ENCODE peak calls at places on chromosomes 6 and 20, in nine cellular contexts. O is fibroblast of lung; T is T follicular helper cell; A is iPS-NIHi11; C is IMR-90; H is dorsolateral prefrontal cortex; F is cardiac fibroblast; K is stimulated activated CD4-positive, alpha-beta T cell treated with anti-CD3 and anti-CD28 coated beads, Interleukin-12 subunit alpha, Interleukin-12 subunit beta, amount 100 ng/mL, for 48 hours; S is DND-41. U is an unnamed sample.

GRCh38 chr6:127618729-127619128 is 41.8 kb downstream of the C6orf58 start:
- DNase-seq in O (no peak), T (no peak), A (no peak), C (peak), H (no peak), F (peak), K (no peak), S (no peak), U (no peak)

GRCh38 chr6:155970878-155971702 is 515.5 kb upstream of the NOX3 start:
- DNase-seq in O (no peak), T (no peak), A (no peak), C (no peak), H (no peak), F (no peak), K (no peak), S (no peak), U (peak)

GRCh38 chr6:42710316-42710715 is 12.1 kb downstream of the PRPH2 start:
- DNase-seq in O (peak), T (no peak), A (peak), C (peak), H (no peak), F (peak), K (no peak), S (no peak), U (no peak)

GRCh38 chr20:47568019-47568418 is 66.3 kb downstream of the NCOA3 start:
- DNase-seq in O (peak), T (no peak), A (no peak), C (peak), H (no peak), F (peak), K (no peak), S (no peak), U (no peak)

GRCh38 chr6:134026597-134026996 is 25.8 kb downstream of the SLC2A12 start:
- DNase-seq in O (peak), T (no peak), A (no peak), C (peak), H (no peak), F (peak), K (no peak), S (no peak), U (peak)

GRCh38 chr6:87700729-87701675 is 1.0 kb downstream of the AKIRIN2 start:
- DNase-seq in O (peak), T (peak), A (peak), C (peak), H (no peak), F (peak), K (no peak), S (peak), U (peak)

GRCh38 chr6:142313284-142313683 is 11.5 kb downstream of the ADGRG6 start:
- DNase-seq in O (peak), T (no peak), A (no peak), C (peak), H (no peak), F (peak), K (no peak), S (no peak), U (no peak)

GRCh38 chr6:155177369-155177961 is 86.3 kb upstream of the CLDN20 start:
- DNase-seq in O (peak), T (peak), A (peak), C (peak), H (no peak), F (peak), K (no peak), S (peak), U (peak)

GRCh38 chr20:5945963-5946362 is 4.4 kb downstream of the TRMT6 start:
- DNase-seq in O (peak), T (no peak), A (no peak), C (peak), H (no peak), F (peak), K (no peak), S (no peak), U (no peak)

GRCh38 chr20:35135867-35136586 is 11.1 kb downstream of the EDEM2 start:
- DNase-seq in O (peak), T (no peak), A (no peak), C (peak), H (no peak), F (peak), K (no peak), S (no peak), U (no peak)

GRCh38 chr20:55456316-55456940 is 548.9 kb downstream of the CBLN4 start:
- DNase-seq in O (no peak), T (no peak), A (no peak), C (no peak), H (no peak), F (no peak), K (no peak), S (no peak), U (no peak)

GRCh38 chr6:79640146-79641111 is 9.3 kb downstream of the SH3BGRL2 start:
- DNase-seq in O (no peak), T (no peak), A (no peak), C (no peak), H (no peak), F (no peak), K (no peak), S (no peak), U (no peak)

GRCh38 chr6:90993771-90994170 is 406.9 kb upstream of the MAP3K7 start:
- DNase-seq in O (peak), T (no peak), A (no peak), C (no peak), H (no peak), F (no peak), K (no peak), S (no peak), U (no peak)

GRCh38 chr20:38104283-38104682 is 60.8 kb downstream of the TGM2 start:
- DNase-seq in O (peak), T (no peak), A (no peak), C (no peak), H (no peak), F (no peak), K (no peak), S (no peak), U (no peak)

GRCh38 chr6:34642427-34642826 is 54.1 kb downstream of the ILRUN start:
- DNase-seq in O (no peak), T (no peak), A (no peak), C (no peak), H (no peak), F (no peak), K (no peak), S (no peak), U (no peak)

GRCh38 chr6:27127874-27128795 is 119.4 kb upstream of the PRSS16 start:
- DNase-seq in O (no peak), T (no peak), A (no peak), C (no peak), H (no peak), F (no peak), K (no peak), S (peak), U (no peak)

GRCh38 chr6:1817033-1817761 is 207.5 kb downstream of the FOXC1 start:
- DNase-seq in O (peak), T (no peak), A (no peak), C (peak), H (no peak), F (peak), K (no peak), S (no peak), U (no peak)

GRCh38 chr6:132751828-132752227 is 5.9 kb downstream of the VNN2 start:
- DNase-seq in O (no peak), T (no peak), A (no peak), C (no peak), H (no peak), F (no peak), K (no peak), S (no peak), U (no peak)

GRCh38 chr20:34968020-34968775 is 12.5 kb downstream of the MYH7B start:
- DNase-seq in O (no peak), T (no peak), A (no peak), C (no peak), H (no peak), F (no peak), K (no peak), S (no peak), U (no peak)